ENCODE peak calls at places on chromosome 5, in seven cellular contexts. U is K562, V is choroid plexus epithelial cell, C is cardiac muscle cell, B is upper lobe of right lung, O is A549, G is adrenal gland. X is an unnamed sample.

GRCh38 chr5:178460174-178460573 is 130.0 kb downstream of the COL23A1 start:
- DNase-seq in U (no peak), V (no peak), C (no peak), B (no peak), O (no peak), G (no peak), X (no peak)

GRCh38 chr5:95647886-95648860 is 1.6 kb downstream of the RFESD start:
- DNase-seq in U (peak; percentile 88), V (peak; percentile 44), C (peak; percentile 49), B (no peak), O (peak; percentile 26), G (no peak), X (no peak)

GRCh38 chr5:61331407-61332368 is at the start of gene ZSWIM6:
- DNase-seq in U (peak; percentile 97), V (peak; percentile 100), C (peak; percentile 100), B (peak; percentile 100), O (peak; percentile 100), G (peak; percentile 100), X (peak; percentile 99)

GRCh38 chr5:82817897-82818676 is 259.1 kb downstream of the TMEM167A start:
- DNase-seq in U (no peak), V (no peak), C (no peak), B (no peak), O (no peak), G (no peak), X (no peak)

GRCh38 chr5:177478711-177479646 is 5.5 kb upstream of the DBN1 start:
- DNase-seq in U (no peak), V (peak; percentile 56), C (peak; percentile 93), B (peak; percentile 86), O (no peak), G (peak; percentile 91), X (no peak)

GRCh38 chr5:62829241-62829986 is 250.8 kb downstream of the LRRC70 start:
- DNase-seq in U (no peak), V (no peak), C (no peak), B (no peak), O (no peak), G (no peak), X (no peak)

GRCh38 chr5:6202615-6203365 is 175.6 kb downstream of the MED10 start:
- DNase-seq in U (peak; percentile 29), V (peak; percentile 25), C (no peak), B (no peak), O (peak; percentile 7), G (peak; percentile 4), X (no peak)

GRCh38 chr5:38124321-38124720 is 134.0 kb upstream of the EGFLAM start:
- DNase-seq in U (no peak), V (no peak), C (no peak), B (no peak), O (no peak), G (no peak), X (no peak)

GRCh38 chr5:119288364-119289047 is 67.3 kb upstream of the TNFAIP8 start:
- DNase-seq in U (no peak), V (no peak), C (no peak), B (no peak), O (no peak), G (no peak), X (no peak)

GRCh38 chr5:141516648-141517025 is 27.8 kb downstream of the PCDHGC5 start:
- DNase-seq in U (no peak), V (no peak), C (no peak), B (no peak), O (no peak), G (no peak), X (no peak)

GRCh38 chr5:52808316-52808901 is 20.7 kb downstream of the ITGA1 start:
- DNase-seq in U (no peak), V (peak; percentile 66), C (no peak), B (no peak), O (no peak), G (no peak), X (no peak)

GRCh38 chr5:76735762-76736545 is 20.0 kb downstream of the F2R start:
- DNase-seq in U (peak; percentile 26), V (no peak), C (no peak), B (no peak), O (no peak), G (no peak), X (no peak)

GRCh38 chr5:111628901-111629300 is 116.6 kb upstream of the STARD4 start:
- DNase-seq in U (no peak), V (peak; percentile 37), C (peak; percentile 62), B (no peak), O (no peak), G (no peak), X (no peak)

GRCh38 chr5:144036476-144036875 is 134.0 kb downstream of the YIPF5 start:
- DNase-seq in U (no peak), V (no peak), C (no peak), B (no peak), O (no peak), G (no peak), X (no peak)

GRCh38 chr5:143924311-143924710 is 112.3 kb downstream of the HMHB1 start:
- DNase-seq in U (no peak), V (no peak), C (no peak), B (no peak), O (no peak), G (no peak), X (no peak)

GRCh38 chr5:131545856-131546255 is 89.2 kb downstream of the RAPGEF6 start:
- DNase-seq in U (no peak), V (peak; percentile 47), C (no peak), B (no peak), O (peak; percentile 7), G (no peak), X (no peak)

GRCh38 chr5:22709743-22710142 is 143.4 kb downstream of the CDH12 start:
- DNase-seq in U (no peak), V (no peak), C (no peak), B (no peak), O (no peak), G (no peak), X (no peak)

GRCh38 chr5:132183723-132184122 is 43.9 kb downstream of the P4HA2 start:
- DNase-seq in U (no peak), V (peak; percentile 57), C (peak; percentile 34), B (no peak), O (no peak), G (no peak), X (no peak)

GRCh38 chr5:62608529-62609511 is 30.2 kb downstream of the LRRC70 start:
- DNase-seq in U (no peak), V (no peak), C (peak; percentile 18), B (no peak), O (no peak), G (no peak), X (no peak)

GRCh38 chr5:77486344-77486962 is 5.7 kb downstream of the WDR41 start:
- DNase-seq in U (no peak), V (no peak), C (no peak), B (no peak), O (no peak), G (no peak), X (no peak)

GRCh38 chr5:81729276-81729675 is 21.6 kb downstream of the SSBP2 start:
- DNase-seq in U (no peak), V (no peak), C (no peak), B (no peak), O (no peak), G (no peak), X (no peak)

GRCh38 chr5:131622633-131623032 is 12.4 kb downstream of the RAPGEF6 start:
- DNase-seq in U (no peak), V (no peak), C (peak; percentile 64), B (no peak), O (no peak), G (no peak), X (no peak)

GRCh38 chr5:97745817-97746216 is 562.8 kb upstream of the RIOK2 start:
- DNase-seq in U (no peak), V (peak; percentile 7), C (no peak), B (no peak), O (no peak), G (no peak), X (no peak)

DNA sequence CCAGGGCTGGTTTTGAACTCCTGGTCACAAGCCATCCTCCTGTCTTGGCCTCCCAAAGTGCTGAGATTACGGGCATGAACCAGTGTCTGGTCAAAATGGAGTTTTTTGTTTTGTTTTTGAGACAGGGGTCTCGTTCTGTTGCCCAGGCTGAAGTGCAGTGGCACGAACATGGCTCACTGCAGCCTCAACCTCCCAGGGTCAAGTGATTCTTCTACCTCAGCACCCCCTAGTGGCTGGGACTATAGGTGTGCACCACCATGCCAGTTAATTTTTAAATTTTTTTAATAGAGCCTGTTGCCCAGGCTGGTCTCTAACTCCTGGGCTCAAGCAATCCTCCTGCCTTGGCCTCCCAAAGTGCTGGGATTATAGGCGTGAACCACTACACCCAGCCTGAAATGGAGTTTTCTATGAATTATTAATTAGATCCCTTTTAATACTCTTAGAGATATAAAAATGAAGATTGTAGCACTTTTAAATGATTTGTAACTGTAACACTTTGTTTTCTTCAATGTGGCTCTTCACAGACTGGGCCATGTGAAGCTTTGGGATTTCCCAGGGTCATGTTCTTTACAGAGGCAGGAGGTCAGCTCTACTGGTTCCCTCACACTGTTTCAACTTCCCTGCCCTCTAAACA is 32.6 kb upstream of the SPARC start:
- DNase-seq in U (peak; percentile 66), V (peak; percentile 70), C (peak; percentile 75), B (no peak), O (peak; percentile 33), G (peak; percentile 77), X (no peak)
- TF ChIP-seq CTCF in U (peak; percentile 73), V (peak; percentile 74), C (peak; percentile 66), B (peak; percentile 70), O (peak; percentile 40), G (peak; percentile 69), X (peak; percentile 48)

GRCh38 chr5:114449836-114450515 is 88.1 kb downstream of the KCNN2 start:
- DNase-seq in U (peak; percentile 8), V (peak; percentile 72), C (peak; percentile 70), B (peak; percentile 73), O (peak; percentile 45), G (peak; percentile 82), X (peak; percentile 11)
- H3K4me3 ChIP-seq in U (no peak overlapping the region), V (no peak overlapping the region), C (no peak overlapping the region), B (no peak overlapping the region), O (no peak overlapping the region), G (no peak overlapping the region), X (no peak overlapping the region)

GRCh38 chr5:134188092-134188491 is 11.3 kb upstream of the SKP1 start:
- DNase-seq in U (no peak), V (no peak), C (no peak), B (no peak), O (no peak), G (no peak), X (no peak)
- TF ChIP-seq CTCF in U (no peak), V (no peak), C (no peak), B (no peak), O (no peak), G (no peak), X (no peak)

GRCh38 chr5:170252109-170252508 is 19.3 kb downstream of the C5orf58 start:
- DNase-seq in U (no peak), V (no peak), C (no peak), B (no peak), O (no peak), G (no peak), X (no peak)

GRCh38 chr5:170251462-170251861 is 18.7 kb downstream of the C5orf58 start:
- DNase-seq in U (no peak), V (no peak), C (no peak), B (no peak), O (no peak), G (no peak), X (no peak)

GRCh38 chr5:170250810-170251317 is 18.1 kb downstream of the C5orf58 start:
- DNase-seq in U (no peak), V (no peak), C (no peak), B (no peak), O (no peak), G (no peak), X (no peak)

GRCh38 chr5:170252710-170253350 is 20.0 kb downstream of the C5orf58 start:
- DNase-seq in U (no peak), V (no peak), C (no peak), B (no peak), O (no peak), G (no peak), X (no peak)

GRCh38 chr5:170254056-170254455 is 21.3 kb downstream of the C5orf58 start:
- DNase-seq in U (no peak), V (no peak), C (no peak), B (no peak), O (no peak), G (no peak), X (no peak)
- H3K4me3 ChIP-seq in U (no peak overlapping the region), V (no peak overlapping the region), C (no peak overlapping the region), B (no peak overlapping the region), O (no peak overlapping the region), G (no peak overlapping the region), X (no peak overlapping the region)

X was measured in thoracic aorta.